ENCODE peak calls at places on chromosomes 3 and 15, in ten cellular contexts. One of them, this sample, is unnamed.

GRCh38 chr3:147361671-147362420 is 44.5 kb downstream of the ZIC4 start:
- DNase-seq in choroid plexus epithelial cell: peak; percentile 49
- DNase-seq in fibroblast of mammary gland: peak; percentile 22
- DNase-seq in MM.1S: peak; percentile 30
- DNase-seq in mesenchymal stem cell: no peak
- DNase-seq in CD8-positive, alpha-beta T cell: no peak
- DNase-seq in pancreas: no peak
- DNase-seq in AG04449: no peak
- DNase-seq in esophagus squamous epithelium: no peak
- DNase-seq in mucosa of descending colon: peak; percentile 42
- DNase-seq in this sample: no peak

GRCh38 chr3:72995337-72995736 is 1.3 kb upstream of the PPP4R2 start:
- DNase-seq in choroid plexus epithelial cell: no peak
- DNase-seq in fibroblast of mammary gland: no peak
- DNase-seq in MM.1S: no peak
- DNase-seq in mesenchymal stem cell: no peak
- DNase-seq in CD8-positive, alpha-beta T cell: no peak
- DNase-seq in pancreas: no peak
- DNase-seq in AG04449: no peak
- DNase-seq in esophagus squamous epithelium: no peak
- DNase-seq in mucosa of descending colon: peak; percentile 59
- DNase-seq in this sample: no peak

GRCh38 chr3:15462451-15462850 is 35.1 kb downstream of the EAF1 start:
- DNase-seq in choroid plexus epithelial cell: no peak
- DNase-seq in fibroblast of mammary gland: no peak
- DNase-seq in MM.1S: no peak
- DNase-seq in mesenchymal stem cell: no peak
- DNase-seq in CD8-positive, alpha-beta T cell: no peak
- DNase-seq in pancreas: no peak
- DNase-seq in AG04449: no peak
- DNase-seq in esophagus squamous epithelium: no peak
- DNase-seq in mucosa of descending colon: no peak
- DNase-seq in this sample: no peak

GRCh38 chr3:49906004-49906860 is 2.6 kb upstream of the MST1R start:
- DNase-seq in choroid plexus epithelial cell: peak; percentile 48
- DNase-seq in fibroblast of mammary gland: peak; percentile 31
- DNase-seq in MM.1S: no peak
- DNase-seq in mesenchymal stem cell: peak; percentile 61
- DNase-seq in CD8-positive, alpha-beta T cell: peak; percentile 10
- DNase-seq in pancreas: peak; percentile 36
- DNase-seq in AG04449: no peak
- DNase-seq in esophagus squamous epithelium: no peak
- DNase-seq in mucosa of descending colon: peak; percentile 91
- DNase-seq in this sample: peak; percentile 46

GRCh38 chr3:64505419-64505818 is 182.4 kb downstream of the ADAMTS9 start:
- DNase-seq in choroid plexus epithelial cell: no peak
- DNase-seq in fibroblast of mammary gland: no peak
- DNase-seq in MM.1S: no peak
- DNase-seq in mesenchymal stem cell: no peak
- DNase-seq in CD8-positive, alpha-beta T cell: no peak
- DNase-seq in pancreas: no peak
- DNase-seq in AG04449: no peak
- DNase-seq in esophagus squamous epithelium: no peak
- DNase-seq in mucosa of descending colon: no peak
- DNase-seq in this sample: no peak

GRCh38 chr3:159130108-159130507 is 328.3 kb downstream of the MFSD1 start:
- DNase-seq in choroid plexus epithelial cell: peak; percentile 45
- DNase-seq in fibroblast of mammary gland: peak; percentile 34
- DNase-seq in MM.1S: peak; percentile 42
- DNase-seq in mesenchymal stem cell: no peak
- DNase-seq in CD8-positive, alpha-beta T cell: no peak
- DNase-seq in pancreas: no peak
- DNase-seq in AG04449: no peak
- DNase-seq in esophagus squamous epithelium: no peak
- DNase-seq in mucosa of descending colon: peak; percentile 72
- DNase-seq in this sample: no peak

GRCh38 chr3:18734309-18734708 is 309.2 kb upstream of the SATB1 start:
- DNase-seq in choroid plexus epithelial cell: no peak
- DNase-seq in fibroblast of mammary gland: no peak
- DNase-seq in MM.1S: no peak
- DNase-seq in mesenchymal stem cell: no peak
- DNase-seq in CD8-positive, alpha-beta T cell: no peak
- DNase-seq in pancreas: no peak
- DNase-seq in AG04449: no peak
- DNase-seq in esophagus squamous epithelium: no peak
- DNase-seq in mucosa of descending colon: no peak
- DNase-seq in this sample: no peak

GRCh38 chr15:23857028-23857641 is 170.0 kb upstream of the NDN start:
- DNase-seq in choroid plexus epithelial cell: peak; percentile 26
- DNase-seq in fibroblast of mammary gland: peak; percentile 34
- DNase-seq in MM.1S: peak; percentile 78
- DNase-seq in mesenchymal stem cell: peak; percentile 43
- DNase-seq in CD8-positive, alpha-beta T cell: no peak
- DNase-seq in pancreas: peak; percentile 24
- DNase-seq in AG04449: no peak
- DNase-seq in esophagus squamous epithelium: no peak
- DNase-seq in mucosa of descending colon: peak; percentile 72
- DNase-seq in this sample: peak; percentile 18

GRCh38 chr3:132788299-132788698 is 66.1 kb upstream of the NPHP3 start:
- DNase-seq in choroid plexus epithelial cell: peak; percentile 88
- DNase-seq in fibroblast of mammary gland: peak; percentile 87
- DNase-seq in MM.1S: no peak
- DNase-seq in mesenchymal stem cell: peak; percentile 48
- DNase-seq in CD8-positive, alpha-beta T cell: no peak
- DNase-seq in pancreas: no peak
- DNase-seq in AG04449: no peak
- DNase-seq in esophagus squamous epithelium: no peak
- DNase-seq in mucosa of descending colon: peak; percentile 7
- DNase-seq in this sample: peak; percentile 92

GRCh38 chr3:129626744-129627349 is 20.4 kb upstream of the PLXND1 start:
- DNase-seq in choroid plexus epithelial cell: peak; percentile 64
- DNase-seq in fibroblast of mammary gland: peak; percentile 77
- DNase-seq in MM.1S: peak; percentile 92
- DNase-seq in mesenchymal stem cell: peak; percentile 80
- DNase-seq in CD8-positive, alpha-beta T cell: no peak
- DNase-seq in pancreas: peak; percentile 96
- DNase-seq in AG04449: no peak
- DNase-seq in esophagus squamous epithelium: peak; percentile 40
- DNase-seq in mucosa of descending colon: peak; percentile 96
- DNase-seq in this sample: peak; percentile 85

GRCh38 chr3:108130705-108131104 is 39.9 kb upstream of the CD47 start:
- DNase-seq in choroid plexus epithelial cell: peak; percentile 20
- DNase-seq in fibroblast of mammary gland: peak; percentile 54
- DNase-seq in MM.1S: no peak
- DNase-seq in mesenchymal stem cell: peak; percentile 81
- DNase-seq in CD8-positive, alpha-beta T cell: no peak
- DNase-seq in pancreas: no peak
- DNase-seq in AG04449: no peak
- DNase-seq in esophagus squamous epithelium: no peak
- DNase-seq in mucosa of descending colon: no peak
- DNase-seq in this sample: peak; percentile 47

GRCh38 chr3:29644261-29644660 is 363.4 kb downstream of the RBMS3 start:
- DNase-seq in choroid plexus epithelial cell: no peak
- DNase-seq in fibroblast of mammary gland: peak; percentile 71
- DNase-seq in MM.1S: no peak
- DNase-seq in mesenchymal stem cell: no peak
- DNase-seq in CD8-positive, alpha-beta T cell: no peak
- DNase-seq in pancreas: no peak
- DNase-seq in AG04449: peak; percentile 14
- DNase-seq in esophagus squamous epithelium: no peak
- DNase-seq in mucosa of descending colon: no peak
- DNase-seq in this sample: peak; percentile 94

GRCh38 chr3:114356084-114357009 is 62.5 kb downstream of the TIGIT start:
- DNase-seq in choroid plexus epithelial cell: no peak
- DNase-seq in fibroblast of mammary gland: no peak
- DNase-seq in MM.1S: no peak
- DNase-seq in mesenchymal stem cell: no peak
- DNase-seq in CD8-positive, alpha-beta T cell: no peak
- DNase-seq in pancreas: no peak
- DNase-seq in AG04449: no peak
- DNase-seq in esophagus squamous epithelium: no peak
- DNase-seq in mucosa of descending colon: no peak
- DNase-seq in this sample: no peak

GRCh38 chr3:52356126-52356525 is 40.0 kb downstream of the DNAH1 start:
- DNase-seq in choroid plexus epithelial cell: no peak
- DNase-seq in fibroblast of mammary gland: no peak
- DNase-seq in MM.1S: no peak
- DNase-seq in mesenchymal stem cell: no peak
- DNase-seq in CD8-positive, alpha-beta T cell: no peak
- DNase-seq in pancreas: no peak
- DNase-seq in AG04449: no peak
- DNase-seq in esophagus squamous epithelium: no peak
- DNase-seq in mucosa of descending colon: no peak
- DNase-seq in this sample: no peak

GRCh38 chr15:36880913-36881290 is 219.4 kb downstream of the MEIS2 start:
- DNase-seq in choroid plexus epithelial cell: no peak
- DNase-seq in fibroblast of mammary gland: no peak
- DNase-seq in MM.1S: no peak
- DNase-seq in mesenchymal stem cell: no peak
- DNase-seq in CD8-positive, alpha-beta T cell: no peak
- DNase-seq in pancreas: no peak
- DNase-seq in AG04449: no peak
- DNase-seq in esophagus squamous epithelium: no peak
- DNase-seq in mucosa of descending colon: no peak
- DNase-seq in this sample: no peak

GRCh38 chr3:58048301-58048700 is 40.1 kb downstream of the FLNB start:
- DNase-seq in choroid plexus epithelial cell: peak; percentile 71
- DNase-seq in fibroblast of mammary gland: no peak
- DNase-seq in MM.1S: no peak
- DNase-seq in mesenchymal stem cell: peak; percentile 59
- DNase-seq in CD8-positive, alpha-beta T cell: no peak
- DNase-seq in pancreas: no peak
- DNase-seq in AG04449: no peak
- DNase-seq in esophagus squamous epithelium: no peak
- DNase-seq in mucosa of descending colon: no peak
- DNase-seq in this sample: no peak

GRCh38 chr3:188469228-188469885 is 315.4 kb downstream of the LPP start:
- DNase-seq in choroid plexus epithelial cell: peak; percentile 91
- DNase-seq in fibroblast of mammary gland: peak; percentile 69
- DNase-seq in MM.1S: no peak
- DNase-seq in mesenchymal stem cell: peak; percentile 88
- DNase-seq in CD8-positive, alpha-beta T cell: no peak
- DNase-seq in pancreas: no peak
- DNase-seq in AG04449: no peak
- DNase-seq in esophagus squamous epithelium: no peak
- DNase-seq in mucosa of descending colon: no peak
- DNase-seq in this sample: peak; percentile 78

GRCh38 chr3:25820816-25821486 is 31.1 kb downstream of the OXSM start:
- DNase-seq in choroid plexus epithelial cell: no peak
- DNase-seq in fibroblast of mammary gland: no peak
- DNase-seq in MM.1S: no peak
- DNase-seq in mesenchymal stem cell: no peak
- DNase-seq in CD8-positive, alpha-beta T cell: no peak
- DNase-seq in pancreas: no peak
- DNase-seq in AG04449: no peak
- DNase-seq in esophagus squamous epithelium: no peak
- DNase-seq in mucosa of descending colon: no peak
- DNase-seq in this sample: no peak

GRCh38 chr3:64351713-64352595 is 126.7 kb upstream of the PRICKLE2 start:
- DNase-seq in choroid plexus epithelial cell: peak; percentile 47
- DNase-seq in fibroblast of mammary gland: no peak
- DNase-seq in MM.1S: no peak
- DNase-seq in mesenchymal stem cell: peak; percentile 46
- DNase-seq in CD8-positive, alpha-beta T cell: no peak
- DNase-seq in pancreas: peak; percentile 18
- DNase-seq in AG04449: no peak
- DNase-seq in esophagus squamous epithelium: no peak
- DNase-seq in mucosa of descending colon: no peak
- DNase-seq in this sample: peak; percentile 49

GRCh38 chr3:190012314-190012782 is 108.3 kb downstream of the P3H2 start:
- DNase-seq in choroid plexus epithelial cell: peak; percentile 77
- DNase-seq in fibroblast of mammary gland: peak; percentile 43
- DNase-seq in MM.1S: no peak
- DNase-seq in mesenchymal stem cell: peak; percentile 61
- DNase-seq in CD8-positive, alpha-beta T cell: no peak
- DNase-seq in pancreas: no peak
- DNase-seq in AG04449: no peak
- DNase-seq in esophagus squamous epithelium: no peak
- DNase-seq in mucosa of descending colon: no peak
- DNase-seq in this sample: peak; percentile 39

GRCh38 chr15:45642203-45642932 is 7.5 kb downstream of the SQOR start:
- DNase-seq in choroid plexus epithelial cell: peak; percentile 94
- DNase-seq in fibroblast of mammary gland: peak; percentile 94
- DNase-seq in MM.1S: no peak
- DNase-seq in mesenchymal stem cell: peak; percentile 27
- DNase-seq in CD8-positive, alpha-beta T cell: no peak
- DNase-seq in pancreas: no peak
- DNase-seq in AG04449: peak; percentile 76
- DNase-seq in esophagus squamous epithelium: no peak
- DNase-seq in mucosa of descending colon: no peak
- DNase-seq in this sample: peak; percentile 93

GRCh38 chr15:69298354-69298696 is 387 bp upstream of the PAQR5 start:
- DNase-seq in choroid plexus epithelial cell: no peak
- DNase-seq in fibroblast of mammary gland: no peak
- DNase-seq in MM.1S: no peak
- DNase-seq in mesenchymal stem cell: no peak
- DNase-seq in CD8-positive, alpha-beta T cell: no peak
- DNase-seq in pancreas: no peak
- DNase-seq in AG04449: no peak
- DNase-seq in esophagus squamous epithelium: no peak
- DNase-seq in mucosa of descending colon: no peak
- DNase-seq in this sample: no peak
- H3K4me3 ChIP-seq in choroid plexus epithelial cell: peak overlapping the region; percentile 60
- H3K4me3 ChIP-seq in fibroblast of mammary gland: no peak overlapping the region
- H3K4me3 ChIP-seq in MM.1S: no peak overlapping the region
- H3K4me3 ChIP-seq in mesenchymal stem cell: peak overlapping the region; percentile 72
- H3K4me3 ChIP-seq in CD8-positive, alpha-beta T cell: no peak overlapping the region
- H3K4me3 ChIP-seq in pancreas: peak overlapping the region; percentile 71
- H3K4me3 ChIP-seq in AG04449: peak overlapping the region; percentile 56
- H3K4me3 ChIP-seq in esophagus squamous epithelium: no peak overlapping the region
- H3K4me3 ChIP-seq in mucosa of descending colon: no peak overlapping the region
- H3K4me3 ChIP-seq in this sample: peak overlapping the region; percentile 56

GRCh38 chr15:41970456-41970855 is 1.9 kb downstream of the EHD4 start:
- DNase-seq in choroid plexus epithelial cell: no peak
- DNase-seq in fibroblast of mammary gland: no peak
- DNase-seq in MM.1S: no peak
- DNase-seq in mesenchymal stem cell: no peak
- DNase-seq in CD8-positive, alpha-beta T cell: no peak
- DNase-seq in pancreas: no peak
- DNase-seq in AG04449: no peak
- DNase-seq in esophagus squamous epithelium: no peak
- DNase-seq in mucosa of descending colon: no peak
- DNase-seq in this sample: no peak
- H3K4me3 ChIP-seq in choroid plexus epithelial cell: no peak overlapping the region
- H3K4me3 ChIP-seq in fibroblast of mammary gland: no peak overlapping the region
- H3K4me3 ChIP-seq in MM.1S: peak overlapping the region; percentile 95
- H3K4me3 ChIP-seq in mesenchymal stem cell: peak overlapping the region; percentile 95
- H3K4me3 ChIP-seq in CD8-positive, alpha-beta T cell: no peak overlapping the region
- H3K4me3 ChIP-seq in pancreas: peak overlapping the region; percentile 94
- H3K4me3 ChIP-seq in AG04449: no peak overlapping the region
- H3K4me3 ChIP-seq in esophagus squamous epithelium: peak overlapping the region; percentile 95
- H3K4me3 ChIP-seq in mucosa of descending colon: no peak overlapping the region
- H3K4me3 ChIP-seq in this sample: no peak overlapping the region

GRCh38 chr3:56796202-56796601 is 5.5 kb downstream of the ARHGEF3 start:
- DNase-seq in choroid plexus epithelial cell: peak; percentile 82
- DNase-seq in fibroblast of mammary gland: peak; percentile 46
- DNase-seq in MM.1S: no peak
- DNase-seq in mesenchymal stem cell: peak; percentile 81
- DNase-seq in CD8-positive, alpha-beta T cell: no peak
- DNase-seq in pancreas: peak; percentile 53
- DNase-seq in AG04449: peak; percentile 9
- DNase-seq in esophagus squamous epithelium: no peak
- DNase-seq in mucosa of descending colon: no peak
- DNase-seq in this sample: peak; percentile 76
- H3K4me3 ChIP-seq in choroid plexus epithelial cell: no peak overlapping the region
- H3K4me3 ChIP-seq in fibroblast of mammary gland: no peak overlapping the region
- H3K4me3 ChIP-seq in MM.1S: no peak overlapping the region
- H3K4me3 ChIP-seq in mesenchymal stem cell: no peak overlapping the region
- H3K4me3 ChIP-seq in CD8-positive, alpha-beta T cell: peak overlapping the region; percentile 14
- H3K4me3 ChIP-seq in pancreas: no peak overlapping the region
- H3K4me3 ChIP-seq in AG04449: no peak overlapping the region
- H3K4me3 ChIP-seq in esophagus squamous epithelium: no peak overlapping the region
- H3K4me3 ChIP-seq in mucosa of descending colon: no peak overlapping the region
- H3K4me3 ChIP-seq in this sample: no peak overlapping the region

GRCh38 chr3:101685870-101686307 is 629 bp downstream of the RPL24 start:
- DNase-seq in choroid plexus epithelial cell: peak; percentile 36
- DNase-seq in fibroblast of mammary gland: no peak
- DNase-seq in MM.1S: no peak
- DNase-seq in mesenchymal stem cell: no peak
- DNase-seq in CD8-positive, alpha-beta T cell: no peak
- DNase-seq in pancreas: no peak
- DNase-seq in AG04449: no peak
- DNase-seq in esophagus squamous epithelium: no peak
- DNase-seq in mucosa of descending colon: no peak
- DNase-seq in this sample: no peak
- H3K4me3 ChIP-seq in choroid plexus epithelial cell: peak overlapping the region; percentile 84
- H3K4me3 ChIP-seq in fibroblast of mammary gland: peak overlapping the region; percentile 100
- H3K4me3 ChIP-seq in MM.1S: peak overlapping the region; percentile 93
- H3K4me3 ChIP-seq in mesenchymal stem cell: peak overlapping the region; percentile 98
- H3K4me3 ChIP-seq in CD8-positive, alpha-beta T cell: peak overlapping the region; percentile 93
- H3K4me3 ChIP-seq in pancreas: peak overlapping the region; percentile 72
- H3K4me3 ChIP-seq in AG04449: peak overlapping the region; percentile 77
- H3K4me3 ChIP-seq in esophagus squamous epithelium: peak overlapping the region; percentile 70
- H3K4me3 ChIP-seq in mucosa of descending colon: peak overlapping the region; percentile 55
- H3K4me3 ChIP-seq in this sample: peak overlapping the region; percentile 98